ENCODE peak calls at places on chromosome 7, in four cellular contexts. Y, I, N and C are unnamed samples. For H3K27me3 and H3K4me1, the result is how much of the 10 kb centered on the place peaks cover.

GRCh38 chr7:15848362-15848761 is 161.9 kb upstream of the MEOX2 start:
- DNase-seq in Y (no peak), I (no peak), N (no peak), C (no peak)

GRCh38 chr7:105665684-105666083 is 84.4 kb upstream of the EFCAB10 start:
- DNase-seq in Y (no peak), I (no peak), N (no peak), C (no peak)

GRCh38 chr7:149765399-149766121 is 7.8 kb downstream of the ZNF467 start:
- DNase-seq in Y (no peak), I (no peak), N (no peak), C (no peak)

GRCh38 chr7:36794689-36795088 is 70.4 kb upstream of the AOAH start:
- DNase-seq in Y (no peak), I (no peak), N (no peak), C (no peak)

GRCh38 chr7:144408116-144408515 is 4.6 kb upstream of the NOBOX start:
- DNase-seq in Y (no peak), I (no peak), N (no peak), C (no peak)

GRCh38 chr7:50768470-50769159 is 14.1 kb downstream of the GRB10 start:
- DNase-seq in Y (no peak), I (no peak), N (no peak), C (no peak)

GRCh38 chr7:69920802-69921201 is 322.5 kb downstream of the AUTS2 start:
- DNase-seq in Y (no peak), I (no peak), N (no peak), C (no peak)

GRCh38 chr7:17487343-17487742 is 188.9 kb downstream of the AHR start:
- DNase-seq in Y (no peak), I (no peak), N (no peak), C (no peak)

GRCh38 chr7:148979827-148980226 is 48.5 kb downstream of the PDIA4 start:
- DNase-seq in Y (no peak), I (no peak), N (no peak), C (no peak)

GRCh38 chr7:151704969-151705743 is 171.8 kb downstream of the PRKAG2 start:
- DNase-seq in Y (no peak), I (no peak), N (no peak), C (no peak)

GRCh38 chr7:39624202-39624807 is 933 bp downstream of the RALA start:
- DNase-seq in Y (no peak), I (no peak), N (peak), C (no peak)

GRCh38 chr7:75889223-75889825 is 10.5 kb downstream of the RHBDD2 start:
- DNase-seq in Y (no peak), I (no peak), N (no peak), C (no peak)

DNA sequence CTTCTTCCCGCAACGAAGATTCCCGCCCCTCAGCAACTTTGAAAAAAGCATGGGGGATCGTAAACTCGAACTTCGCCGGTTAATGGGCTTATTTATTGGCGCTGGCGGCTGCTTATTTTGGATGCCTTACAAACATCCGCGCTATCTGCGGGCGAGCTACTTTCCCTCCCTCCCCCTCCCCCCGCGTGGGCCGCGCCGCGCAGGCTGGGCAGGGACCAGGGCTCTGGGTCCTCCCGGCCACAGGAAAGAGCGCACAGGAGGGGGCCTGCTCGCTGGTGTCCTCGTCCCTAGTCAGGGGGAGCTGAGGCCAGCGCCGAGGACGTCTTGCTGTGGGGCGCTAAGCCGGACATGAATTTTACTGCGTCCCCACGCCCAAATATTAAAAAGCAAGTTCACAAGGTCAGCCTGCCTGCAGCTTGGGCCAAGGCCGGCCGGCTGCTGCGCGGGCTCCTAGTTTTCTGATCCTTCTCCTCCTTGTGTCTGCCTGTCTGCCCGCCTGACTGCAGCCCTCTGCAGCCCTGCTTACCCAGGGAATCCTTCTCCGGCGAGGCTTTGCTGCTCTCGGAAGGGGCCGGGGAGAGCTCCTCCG is 1.2 kb downstream of the HOXA10 start:
- DNase-seq in Y (no peak), I (no peak), N (peak), C (peak)
- H3K27me3 ChIP-seq in Y (under half), I (half or more), N (under half), C (under half)

GRCh38 chr7:29988391-29989256 is 977 bp downstream of the SCRN1 start:
- DNase-seq in Y (peak), I (peak), N (peak), C (peak)
- TF ChIP-seq POLR2A in Y (no peak), I (no peak), N (no peak), C (no peak)

DNA sequence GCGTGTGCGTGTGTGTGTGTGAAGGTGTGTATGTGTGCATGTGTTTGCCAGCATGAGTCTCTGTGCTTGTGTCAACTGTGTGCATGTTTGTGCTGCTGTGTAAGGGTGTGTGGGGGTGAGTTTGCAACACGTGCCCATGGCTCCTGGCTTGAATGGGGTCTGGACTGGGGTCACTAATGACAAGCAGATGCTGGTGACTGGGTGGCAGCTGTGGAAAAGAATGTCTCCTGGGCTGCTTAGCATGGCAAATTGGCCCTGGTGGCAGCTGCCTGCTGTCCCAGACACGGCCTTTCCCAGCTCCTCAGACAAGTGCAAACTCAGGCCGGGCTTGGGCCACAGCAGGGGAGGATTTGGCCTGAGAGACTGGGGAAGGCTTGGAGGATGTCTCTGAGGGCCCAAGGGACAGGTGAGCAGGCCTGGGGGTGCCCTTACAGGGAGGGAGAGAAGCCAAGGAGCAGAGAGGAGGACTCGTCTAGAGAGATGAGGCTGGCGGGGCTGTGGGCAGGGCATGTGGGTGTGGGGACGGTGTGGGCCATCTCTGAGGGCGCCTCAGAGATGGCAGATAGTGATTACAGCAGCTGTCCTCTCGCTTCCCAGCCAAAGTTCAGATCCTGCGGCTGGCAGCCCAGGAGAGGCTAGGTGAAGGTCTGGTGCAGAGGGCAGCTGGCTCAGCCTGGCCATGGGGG is 1.5 kb downstream of the AQP1 start:
- DNase-seq in Y (no peak), I (no peak), N (no peak), C (no peak)
- H3K4me1 ChIP-seq in Y (under half), I (under half), N (under half), C (under half)

GRCh38 chr7:44323381-44324203 is 1.8 kb downstream of the CAMK2B start:
- DNase-seq in Y (no peak), I (no peak), N (no peak), C (no peak)
- H3K27me3 ChIP-seq in Y (under half), I (half or more), N (under half), C (under half)

GRCh38 chr7:128409435-128410091 is at the start of gene IMPDH1:
- DNase-seq in Y (no peak), I (peak), N (peak), C (peak)
- TF ChIP-seq POLR2A in Y (peak), I (no peak), N (peak), C (peak)

DNA sequence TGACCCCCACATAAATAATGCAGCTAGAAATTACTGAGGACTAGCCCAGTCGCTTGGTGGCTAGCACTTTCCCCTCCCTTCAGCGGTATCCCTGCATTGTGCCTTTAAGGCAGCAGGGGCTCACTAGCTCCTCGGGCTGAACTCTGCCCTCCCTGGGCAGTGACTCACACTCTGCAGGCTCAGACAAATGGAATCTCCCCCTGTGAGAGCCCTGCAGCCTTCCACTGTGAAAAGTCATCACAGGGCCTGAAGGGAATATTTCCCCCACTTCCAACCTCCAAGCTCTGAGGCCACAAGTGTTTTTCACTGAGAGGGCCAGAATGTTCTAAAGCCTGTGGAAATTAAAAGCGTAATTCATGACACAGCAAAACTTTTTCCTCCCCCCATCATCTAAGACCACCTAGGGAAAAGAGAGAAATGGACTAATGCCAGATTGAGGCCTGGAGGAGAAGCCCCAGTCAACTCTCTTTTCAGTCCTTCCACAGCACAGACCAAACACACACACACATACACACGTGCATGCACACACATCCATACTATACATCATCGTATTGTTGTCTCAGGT is 93.6 kb upstream of the COL1A2 start:
- DNase-seq in Y (peak), I (peak), N (peak), C (peak)
- H3K4me1 ChIP-seq in Y (under half), I (under half), N (under half), C (under half)

GRCh38 chr7:101093907-101094306 is 8.6 kb downstream of the TRIM56 start:
- DNase-seq in Y (no peak), I (peak), N (no peak), C (no peak)

GRCh38 chr7:101087334-101088068 is 2.2 kb downstream of the TRIM56 start:
- DNase-seq in Y (no peak), I (no peak), N (no peak), C (no peak)

GRCh38 chr7:101088858-101089529 is 3.7 kb downstream of the TRIM56 start:
- DNase-seq in Y (no peak), I (no peak), N (no peak), C (no peak)

GRCh38 chr7:101088069-101088425 is 2.8 kb downstream of the TRIM56 start:
- DNase-seq in Y (no peak), I (no peak), N (no peak), C (no peak)

GRCh38 chr7:101089876-101090275 is 4.6 kb downstream of the TRIM56 start:
- DNase-seq in Y (no peak), I (no peak), N (no peak), C (no peak)
- H3K27me3 ChIP-seq in Y (under half), I (under half), N (under half), C (under half)